ENCODE peak calls at places on chromosomes 11 and 22, in ten cellular contexts. One of them, this sample, is unnamed.

GRCh38 chr11:75311858-75312288 is 39.6 kb downstream of the ARRB1 start:
- DNase-seq in SK-N-SH: peak
- DNase-seq in transverse colon: peak
- DNase-seq in GM12878: no peak
- DNase-seq in H1: no peak
- DNase-seq in HepG2: no peak
- DNase-seq in suprapubic skin: peak
- DNase-seq in breast epithelium: no peak
- DNase-seq in K562: no peak
- DNase-seq in prostate gland: no peak
- DNase-seq in this sample: peak

GRCh38 chr11:130738618-130739017 is 177.7 kb downstream of the SNX19 start:
- DNase-seq in SK-N-SH: no peak
- DNase-seq in GM12878: no peak
- DNase-seq in breast epithelium: no peak
- DNase-seq in K562: no peak
- DNase-seq in prostate gland: no peak
- DNase-seq in HepG2: no peak
- DNase-seq in transverse colon: no peak
- DNase-seq in H1: no peak
- DNase-seq in suprapubic skin: no peak
- DNase-seq in this sample: no peak

GRCh38 chr22:30275625-30276024 is 9.0 kb upstream of the OSM start:
- DNase-seq in HepG2: no peak
- DNase-seq in suprapubic skin: no peak
- DNase-seq in GM12878: no peak
- DNase-seq in transverse colon: no peak
- DNase-seq in breast epithelium: no peak
- DNase-seq in K562: peak
- DNase-seq in H1: no peak
- DNase-seq in SK-N-SH: no peak
- DNase-seq in prostate gland: no peak
- DNase-seq in this sample: no peak

GRCh38 chr11:49851511-49851910 is 100.7 kb upstream of the OR4C13 start:
- DNase-seq in prostate gland: no peak
- DNase-seq in GM12878: no peak
- DNase-seq in SK-N-SH: no peak
- DNase-seq in breast epithelium: no peak
- DNase-seq in transverse colon: no peak
- DNase-seq in suprapubic skin: no peak
- DNase-seq in K562: no peak
- DNase-seq in HepG2: no peak
- DNase-seq in H1: no peak
- DNase-seq in this sample: no peak

GRCh38 chr11:33946930-33947329 is 55.1 kb upstream of the LMO2 start:
- DNase-seq in prostate gland: no peak
- DNase-seq in H1: no peak
- DNase-seq in SK-N-SH: no peak
- DNase-seq in breast epithelium: no peak
- DNase-seq in transverse colon: no peak
- DNase-seq in GM12878: no peak
- DNase-seq in K562: no peak
- DNase-seq in suprapubic skin: no peak
- DNase-seq in HepG2: no peak
- DNase-seq in this sample: no peak

GRCh38 chr11:2270322-2271076 is at the start of gene ASCL2:
- DNase-seq in prostate gland: no peak
- DNase-seq in breast epithelium: peak
- DNase-seq in K562: peak
- DNase-seq in H1: no peak
- DNase-seq in GM12878: no peak
- DNase-seq in suprapubic skin: no peak
- DNase-seq in SK-N-SH: peak
- DNase-seq in transverse colon: no peak
- DNase-seq in HepG2: no peak
- DNase-seq in this sample: peak

GRCh38 chr11:114059984-114060401 is 482 bp downstream of the ZBTB16 start:
- DNase-seq in HepG2: no peak
- DNase-seq in suprapubic skin: no peak
- DNase-seq in transverse colon: peak
- DNase-seq in prostate gland: no peak
- DNase-seq in H1: peak
- DNase-seq in breast epithelium: no peak
- DNase-seq in K562: peak
- DNase-seq in GM12878: no peak
- DNase-seq in SK-N-SH: no peak
- DNase-seq in this sample: peak

GRCh38 chr11:63710476-63711217 is 29.3 kb downstream of the RTN3 start:
- DNase-seq in K562: peak
- DNase-seq in prostate gland: no peak
- DNase-seq in SK-N-SH: no peak
- DNase-seq in transverse colon: peak
- DNase-seq in HepG2: no peak
- DNase-seq in GM12878: no peak
- DNase-seq in suprapubic skin: no peak
- DNase-seq in H1: peak
- DNase-seq in breast epithelium: no peak
- DNase-seq in this sample: no peak

GRCh38 chr11:45876401-45876800 is 9.1 kb upstream of the MAPK8IP1 start:
- DNase-seq in SK-N-SH: no peak
- DNase-seq in breast epithelium: no peak
- DNase-seq in H1: no peak
- DNase-seq in K562: no peak
- DNase-seq in prostate gland: no peak
- DNase-seq in HepG2: no peak
- DNase-seq in suprapubic skin: no peak
- DNase-seq in GM12878: no peak
- DNase-seq in transverse colon: no peak
- DNase-seq in this sample: no peak

GRCh38 chr11:78112588-78113275 is 26.7 kb downstream of the ALG8 start:
- DNase-seq in K562: no peak
- DNase-seq in breast epithelium: no peak
- DNase-seq in prostate gland: no peak
- DNase-seq in GM12878: peak
- DNase-seq in transverse colon: no peak
- DNase-seq in H1: no peak
- DNase-seq in suprapubic skin: no peak
- DNase-seq in HepG2: no peak
- DNase-seq in SK-N-SH: no peak
- DNase-seq in this sample: no peak

GRCh38 chr11:368414-369335 is 624 bp upstream of the B4GALNT4 start:
- DNase-seq in transverse colon: no peak
- DNase-seq in suprapubic skin: peak
- DNase-seq in H1: no peak
- DNase-seq in breast epithelium: no peak
- DNase-seq in GM12878: no peak
- DNase-seq in prostate gland: no peak
- DNase-seq in HepG2: peak
- DNase-seq in K562: peak
- DNase-seq in SK-N-SH: peak
- DNase-seq in this sample: no peak

GRCh38 chr11:117421041-117421440 is 93.4 kb downstream of the CEP164 start:
- DNase-seq in H1: no peak
- DNase-seq in GM12878: no peak
- DNase-seq in suprapubic skin: no peak
- DNase-seq in HepG2: no peak
- DNase-seq in prostate gland: no peak
- DNase-seq in K562: no peak
- DNase-seq in breast epithelium: no peak
- DNase-seq in transverse colon: no peak
- DNase-seq in SK-N-SH: no peak
- DNase-seq in this sample: peak

DNA sequence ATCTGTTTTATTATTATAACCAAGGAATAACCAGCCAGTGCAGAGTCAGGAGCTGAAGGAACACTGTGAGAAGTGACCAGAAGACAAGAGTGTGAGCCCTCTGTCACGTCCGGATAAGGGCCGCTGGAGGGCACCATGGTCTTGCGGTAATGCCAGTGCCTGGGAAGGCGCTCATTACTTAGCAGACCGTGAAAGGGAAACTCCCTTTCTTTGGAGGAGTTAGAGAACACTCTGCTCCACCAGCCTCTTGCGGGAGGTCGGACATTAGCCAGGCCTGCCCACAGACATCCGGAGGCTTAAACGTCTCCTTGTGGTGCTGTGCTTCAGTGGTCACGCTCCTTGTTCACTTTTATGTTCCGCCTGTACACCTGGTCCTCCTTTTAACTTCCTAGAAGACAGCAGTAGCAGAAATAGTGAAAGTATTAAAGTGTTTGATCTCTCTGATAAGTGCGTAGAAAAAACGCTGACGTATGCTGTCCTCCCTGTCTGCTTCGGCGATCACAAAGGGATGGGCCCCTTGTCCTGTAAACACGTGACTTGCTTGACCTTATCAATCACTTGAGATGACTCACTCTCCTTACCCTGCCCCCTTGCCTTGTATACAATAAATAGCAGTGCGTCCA is 120.6 kb upstream of the LMO1 start:
- DNase-seq in breast epithelium: no peak
- DNase-seq in SK-N-SH: no peak
- DNase-seq in GM12878: no peak
- DNase-seq in H1: no peak
- DNase-seq in prostate gland: peak
- DNase-seq in K562: peak
- DNase-seq in suprapubic skin: no peak
- DNase-seq in transverse colon: peak
- DNase-seq in HepG2: no peak
- DNase-seq in this sample: peak
- TF ChIP-seq CTCF in breast epithelium: no peak
- TF ChIP-seq CTCF in SK-N-SH: no peak
- TF ChIP-seq CTCF in GM12878: no peak
- TF ChIP-seq CTCF in H1: peak
- TF ChIP-seq CTCF in prostate gland: peak
- TF ChIP-seq CTCF in K562: peak
- TF ChIP-seq CTCF in suprapubic skin: no peak
- TF ChIP-seq CTCF in transverse colon: no peak
- TF ChIP-seq CTCF in HepG2: peak
- TF ChIP-seq CTCF in this sample: no peak

GRCh38 chr22:49900441-49901230 is 17.6 kb downstream of the ALG12 start:
- DNase-seq in HepG2: no peak
- DNase-seq in breast epithelium: no peak
- DNase-seq in H1: no peak
- DNase-seq in prostate gland: no peak
- DNase-seq in suprapubic skin: no peak
- DNase-seq in GM12878: no peak
- DNase-seq in SK-N-SH: no peak
- DNase-seq in transverse colon: no peak
- DNase-seq in K562: no peak
- DNase-seq in this sample: no peak
- TF ChIP-seq POLR2AphosphoS5 in HepG2: no peak
- TF ChIP-seq POLR2AphosphoS5 in breast epithelium: no peak
- TF ChIP-seq POLR2AphosphoS5 in H1: no peak
- TF ChIP-seq POLR2AphosphoS5 in prostate gland: no peak
- TF ChIP-seq POLR2AphosphoS5 in suprapubic skin: no peak
- TF ChIP-seq POLR2AphosphoS5 in GM12878: no peak
- TF ChIP-seq POLR2AphosphoS5 in SK-N-SH: no peak
- TF ChIP-seq POLR2AphosphoS5 in transverse colon: no peak
- TF ChIP-seq POLR2AphosphoS5 in K562: no peak
- TF ChIP-seq POLR2AphosphoS5 in this sample: no peak

DNA sequence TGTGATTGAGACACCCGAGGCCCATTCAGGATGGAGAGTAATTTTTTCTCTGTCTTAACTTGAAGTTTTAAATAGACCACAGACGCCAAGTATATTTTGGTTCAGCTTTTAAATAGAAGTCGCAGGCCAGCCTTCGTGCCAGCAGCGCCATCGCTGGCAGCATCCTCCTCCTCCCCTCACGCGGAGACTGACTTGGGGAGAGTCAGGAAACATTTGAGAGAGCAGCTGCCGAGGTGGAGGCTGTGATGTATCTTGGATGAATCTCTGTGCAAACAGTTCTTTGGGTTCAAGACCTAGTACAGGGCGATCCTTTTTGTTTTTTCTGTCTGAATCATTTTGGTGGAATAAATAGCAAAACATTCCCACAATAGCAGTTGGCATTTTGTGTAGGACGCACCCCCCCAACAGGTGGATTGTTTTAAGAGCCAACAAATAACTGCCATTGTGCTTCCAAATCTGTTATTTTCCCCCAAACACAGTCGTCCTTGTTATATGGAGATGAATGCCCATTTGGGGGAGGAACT is 920 bp upstream of the DMC1 start:
- DNase-seq in prostate gland: peak
- DNase-seq in SK-N-SH: peak
- DNase-seq in GM12878: no peak
- DNase-seq in K562: no peak
- DNase-seq in transverse colon: peak
- DNase-seq in H1: no peak
- DNase-seq in suprapubic skin: peak
- DNase-seq in HepG2: no peak
- DNase-seq in breast epithelium: no peak
- DNase-seq in this sample: peak
- TF ChIP-seq CTCF in prostate gland: peak
- TF ChIP-seq CTCF in SK-N-SH: no peak
- TF ChIP-seq CTCF in GM12878: peak
- TF ChIP-seq CTCF in K562: no peak
- TF ChIP-seq CTCF in transverse colon: no peak
- TF ChIP-seq CTCF in H1: peak
- TF ChIP-seq CTCF in suprapubic skin: no peak
- TF ChIP-seq CTCF in HepG2: peak
- TF ChIP-seq CTCF in breast epithelium: no peak
- TF ChIP-seq CTCF in this sample: no peak

GRCh38 chr11:73876424-73877300 is at the start of the genes COA4 and PAAF1:
- DNase-seq in K562: peak
- DNase-seq in SK-N-SH: peak
- DNase-seq in GM12878: peak
- DNase-seq in H1: peak
- DNase-seq in HepG2: peak
- DNase-seq in suprapubic skin: peak
- DNase-seq in prostate gland: peak
- DNase-seq in breast epithelium: peak
- DNase-seq in transverse colon: peak
- DNase-seq in this sample: peak

GRCh38 chr11:73872746-73873412 is 3.8 kb downstream of the COA4 start:
- DNase-seq in K562: no peak
- DNase-seq in H1: no peak
- DNase-seq in GM12878: no peak
- DNase-seq in prostate gland: no peak
- DNase-seq in breast epithelium: no peak
- DNase-seq in SK-N-SH: no peak
- DNase-seq in transverse colon: no peak
- DNase-seq in HepG2: no peak
- DNase-seq in suprapubic skin: no peak
- DNase-seq in this sample: no peak

GRCh38 chr11:73878771-73879170 is 2.0 kb downstream of the PAAF1 start:
- DNase-seq in transverse colon: no peak
- DNase-seq in breast epithelium: no peak
- DNase-seq in prostate gland: no peak
- DNase-seq in K562: no peak
- DNase-seq in H1: no peak
- DNase-seq in HepG2: no peak
- DNase-seq in SK-N-SH: no peak
- DNase-seq in suprapubic skin: no peak
- DNase-seq in GM12878: no peak
- DNase-seq in this sample: no peak

GRCh38 chr11:73875840-73876239 is 806 bp downstream of the COA4 start:
- DNase-seq in breast epithelium: no peak
- DNase-seq in suprapubic skin: no peak
- DNase-seq in prostate gland: no peak
- DNase-seq in K562: no peak
- DNase-seq in SK-N-SH: no peak
- DNase-seq in HepG2: no peak
- DNase-seq in H1: no peak
- DNase-seq in GM12878: no peak
- DNase-seq in transverse colon: no peak
- DNase-seq in this sample: no peak

GRCh38 chr11:73875380-73875779 is 1.3 kb downstream of the COA4 start:
- DNase-seq in SK-N-SH: no peak
- DNase-seq in K562: no peak
- DNase-seq in H1: no peak
- DNase-seq in breast epithelium: no peak
- DNase-seq in prostate gland: no peak
- DNase-seq in transverse colon: no peak
- DNase-seq in suprapubic skin: no peak
- DNase-seq in GM12878: no peak
- DNase-seq in HepG2: no peak
- DNase-seq in this sample: no peak
- TF ChIP-seq POLR2AphosphoS5 in SK-N-SH: no peak
- TF ChIP-seq POLR2AphosphoS5 in K562: no peak
- TF ChIP-seq POLR2AphosphoS5 in H1: no peak
- TF ChIP-seq POLR2AphosphoS5 in breast epithelium: no peak
- TF ChIP-seq POLR2AphosphoS5 in prostate gland: no peak
- TF ChIP-seq POLR2AphosphoS5 in transverse colon: no peak
- TF ChIP-seq POLR2AphosphoS5 in suprapubic skin: no peak
- TF ChIP-seq POLR2AphosphoS5 in GM12878: no peak
- TF ChIP-seq POLR2AphosphoS5 in HepG2: no peak
- TF ChIP-seq POLR2AphosphoS5 in this sample: no peak

This sample was measured in stomach.